ENCODE peak calls at places on chromosomes 2 and 18, in six cellular contexts. One of them, this sample, is unnamed.

GRCh38 chr2:72937356-72937669 is 20.0 kb downstream of the EMX1 start:
- DNase-seq in fibroblast of lung: no peak
- DNase-seq in SK-N-SH: peak; percentile 65
- DNase-seq in endothelial cell of umbilical vein: no peak
- DNase-seq in GM23248: no peak
- DNase-seq in HCT116: no peak
- DNase-seq in this sample: no peak

GRCh38 chr2:187174582-187174981 is 273.5 kb downstream of the CALCRL start:
- DNase-seq in fibroblast of lung: no peak
- DNase-seq in SK-N-SH: peak; percentile 5
- DNase-seq in endothelial cell of umbilical vein: no peak
- DNase-seq in GM23248: peak; percentile 3
- DNase-seq in HCT116: no peak
- DNase-seq in this sample: no peak

GRCh38 chr18:63979409-63979908 is 9.6 kb downstream of the SERPINB8 start:
- DNase-seq in fibroblast of lung: peak; percentile 76
- DNase-seq in SK-N-SH: peak; percentile 64
- DNase-seq in endothelial cell of umbilical vein: peak; percentile 73
- DNase-seq in GM23248: peak; percentile 81
- DNase-seq in HCT116: peak; percentile 41
- DNase-seq in this sample: peak; percentile 81

GRCh38 chr2:191666733-191667132 is 11.2 kb upstream of the NABP1 start:
- DNase-seq in fibroblast of lung: no peak
- DNase-seq in SK-N-SH: no peak
- DNase-seq in endothelial cell of umbilical vein: no peak
- DNase-seq in GM23248: peak; percentile 40
- DNase-seq in HCT116: no peak
- DNase-seq in this sample: no peak

GRCh38 chr2:214810670-214811069 is 1.2 kb upstream of the BARD1 start:
- DNase-seq in fibroblast of lung: peak; percentile 5
- DNase-seq in SK-N-SH: no peak
- DNase-seq in endothelial cell of umbilical vein: peak; percentile 3
- DNase-seq in GM23248: peak; percentile 46
- DNase-seq in HCT116: no peak
- DNase-seq in this sample: peak; percentile 18

GRCh38 chr2:53740170-53740569 is 27.4 kb upstream of the CHAC2 start:
- DNase-seq in fibroblast of lung: peak; percentile 66
- DNase-seq in SK-N-SH: peak; percentile 9
- DNase-seq in endothelial cell of umbilical vein: peak; percentile 42
- DNase-seq in GM23248: peak; percentile 49
- DNase-seq in HCT116: peak; percentile 1
- DNase-seq in this sample: peak; percentile 19

GRCh38 chr2:25286025-25286400 is 55.7 kb downstream of the DNMT3A start:
- DNase-seq in fibroblast of lung: no peak
- DNase-seq in SK-N-SH: peak; percentile 79
- DNase-seq in endothelial cell of umbilical vein: peak; percentile 28
- DNase-seq in GM23248: no peak
- DNase-seq in HCT116: no peak
- DNase-seq in this sample: no peak

GRCh38 chr2:64137567-64137966 is 6.7 kb downstream of the PELI1 start:
- DNase-seq in fibroblast of lung: peak; percentile 32
- DNase-seq in SK-N-SH: no peak
- DNase-seq in endothelial cell of umbilical vein: peak; percentile 76
- DNase-seq in GM23248: no peak
- DNase-seq in HCT116: no peak
- DNase-seq in this sample: no peak

GRCh38 chr2:67877281-67877680 is 185.5 kb downstream of the C1D start:
- DNase-seq in fibroblast of lung: no peak
- DNase-seq in SK-N-SH: peak; percentile 36
- DNase-seq in endothelial cell of umbilical vein: no peak
- DNase-seq in GM23248: no peak
- DNase-seq in HCT116: no peak
- DNase-seq in this sample: no peak

GRCh38 chr18:49730951-49731391 is 82.4 kb downstream of the ACAA2 start:
- DNase-seq in fibroblast of lung: no peak
- DNase-seq in SK-N-SH: no peak
- DNase-seq in endothelial cell of umbilical vein: no peak
- DNase-seq in GM23248: no peak
- DNase-seq in HCT116: no peak
- DNase-seq in this sample: peak; percentile 63

GRCh38 chr2:98828793-98829371 is 98.0 kb upstream of the MGAT4A start:
- DNase-seq in fibroblast of lung: no peak
- DNase-seq in SK-N-SH: no peak
- DNase-seq in endothelial cell of umbilical vein: no peak
- DNase-seq in GM23248: no peak
- DNase-seq in HCT116: no peak
- DNase-seq in this sample: no peak

GRCh38 chr18:27226556-27227075 is 41.5 kb upstream of the CHST9 start:
- DNase-seq in fibroblast of lung: no peak
- DNase-seq in SK-N-SH: no peak
- DNase-seq in endothelial cell of umbilical vein: no peak
- DNase-seq in GM23248: no peak
- DNase-seq in HCT116: no peak
- DNase-seq in this sample: no peak

GRCh38 chr18:46104128-46104911 is at the start of gene HAUS1:
- DNase-seq in fibroblast of lung: peak; percentile 74
- DNase-seq in SK-N-SH: peak; percentile 96
- DNase-seq in endothelial cell of umbilical vein: peak; percentile 88
- DNase-seq in GM23248: peak; percentile 88
- DNase-seq in HCT116: peak; percentile 75
- DNase-seq in this sample: peak; percentile 95

GRCh38 chr2:124323321-124323720 is 298.2 kb downstream of the CNTNAP5 start:
- DNase-seq in fibroblast of lung: peak; percentile 6
- DNase-seq in SK-N-SH: no peak
- DNase-seq in endothelial cell of umbilical vein: no peak
- DNase-seq in GM23248: peak; percentile 1
- DNase-seq in HCT116: no peak
- DNase-seq in this sample: peak; percentile 56

GRCh38 chr2:207048421-207048820 is 109.1 kb downstream of the CPO start:
- DNase-seq in fibroblast of lung: no peak
- DNase-seq in SK-N-SH: no peak
- DNase-seq in endothelial cell of umbilical vein: no peak
- DNase-seq in GM23248: no peak
- DNase-seq in HCT116: no peak
- DNase-seq in this sample: no peak

GRCh38 chr2:240850026-240850425 is 18.6 kb upstream of the AGXT start:
- DNase-seq in fibroblast of lung: no peak
- DNase-seq in SK-N-SH: no peak
- DNase-seq in endothelial cell of umbilical vein: no peak
- DNase-seq in GM23248: no peak
- DNase-seq in HCT116: no peak
- DNase-seq in this sample: no peak

GRCh38 chr2:10239561-10239967 is 63.1 kb upstream of the HPCAL1 start:
- DNase-seq in fibroblast of lung: no peak
- DNase-seq in SK-N-SH: no peak
- DNase-seq in endothelial cell of umbilical vein: no peak
- DNase-seq in GM23248: no peak
- DNase-seq in HCT116: no peak
- DNase-seq in this sample: no peak

GRCh38 chr18:56748698-56749268 is 97.6 kb downstream of the WDR7 start:
- DNase-seq in fibroblast of lung: peak; percentile 66
- DNase-seq in SK-N-SH: peak; percentile 43
- DNase-seq in endothelial cell of umbilical vein: peak; percentile 60
- DNase-seq in GM23248: peak; percentile 61
- DNase-seq in HCT116: peak; percentile 12
- DNase-seq in this sample: peak; percentile 61

GRCh38 chr2:219308142-219309093 is 783 bp downstream of the PTPRN start:
- DNase-seq in fibroblast of lung: peak; percentile 82
- DNase-seq in SK-N-SH: peak; percentile 84
- DNase-seq in endothelial cell of umbilical vein: peak; percentile 38
- DNase-seq in GM23248: peak; percentile 82
- DNase-seq in HCT116: peak; percentile 29
- DNase-seq in this sample: peak; percentile 88

GRCh38 chr18:45896991-45897390 is 70.1 kb downstream of the EPG5 start:
- DNase-seq in fibroblast of lung: no peak
- DNase-seq in SK-N-SH: no peak
- DNase-seq in endothelial cell of umbilical vein: no peak
- DNase-seq in GM23248: no peak
- DNase-seq in HCT116: no peak
- DNase-seq in this sample: peak; percentile 15

GRCh38 chr2:144515694-144516416 is 4.1 kb downstream of the ZEB2 start:
- DNase-seq in fibroblast of lung: peak; percentile 75
- DNase-seq in SK-N-SH: peak; percentile 76
- DNase-seq in endothelial cell of umbilical vein: peak; percentile 64
- DNase-seq in GM23248: peak; percentile 76
- DNase-seq in HCT116: no peak
- DNase-seq in this sample: peak; percentile 43

GRCh38 chr2:241531161-241531722 is 22.9 kb upstream of the STK25 start:
- DNase-seq in fibroblast of lung: no peak
- DNase-seq in SK-N-SH: no peak
- DNase-seq in endothelial cell of umbilical vein: no peak
- DNase-seq in GM23248: no peak
- DNase-seq in HCT116: no peak
- DNase-seq in this sample: no peak

GRCh38 chr18:28365406-28365805 is 188.5 kb upstream of the CDH2 start:
- DNase-seq in fibroblast of lung: no peak
- DNase-seq in SK-N-SH: no peak
- DNase-seq in endothelial cell of umbilical vein: peak; percentile 40
- DNase-seq in GM23248: peak; percentile 46
- DNase-seq in HCT116: no peak
- DNase-seq in this sample: peak; percentile 22

GRCh38 chr2:121513597-121514333 is 16.9 kb upstream of the RNU4ATAC start:
- DNase-seq in fibroblast of lung: no peak
- DNase-seq in SK-N-SH: no peak
- DNase-seq in endothelial cell of umbilical vein: no peak
- DNase-seq in GM23248: no peak
- DNase-seq in HCT116: no peak
- DNase-seq in this sample: no peak

GRCh38 chr2:26002617-26003310 is 20.5 kb upstream of the KIF3C start:
- DNase-seq in fibroblast of lung: no peak
- DNase-seq in SK-N-SH: no peak
- DNase-seq in endothelial cell of umbilical vein: no peak
- DNase-seq in GM23248: no peak
- DNase-seq in HCT116: no peak
- DNase-seq in this sample: no peak

GRCh38 chr2:158473719-158474392 is 17.1 kb downstream of the PKP4 start:
- DNase-seq in fibroblast of lung: no peak
- DNase-seq in SK-N-SH: no peak
- DNase-seq in endothelial cell of umbilical vein: no peak
- DNase-seq in GM23248: no peak
- DNase-seq in HCT116: no peak
- DNase-seq in this sample: no peak

GRCh38 chr2:217947341-217948316 is 55.2 kb downstream of the TNS1 start:
- DNase-seq in fibroblast of lung: no peak
- DNase-seq in SK-N-SH: no peak
- DNase-seq in endothelial cell of umbilical vein: no peak
- DNase-seq in GM23248: no peak
- DNase-seq in HCT116: peak; percentile 8
- DNase-seq in this sample: no peak

GRCh38 chr18:38174594-38174993 is 609.0 kb upstream of the CELF4 start:
- DNase-seq in fibroblast of lung: no peak
- DNase-seq in SK-N-SH: no peak
- DNase-seq in endothelial cell of umbilical vein: no peak
- DNase-seq in GM23248: no peak
- DNase-seq in HCT116: no peak
- DNase-seq in this sample: peak; percentile 9

GRCh38 chr18:79523738-79524180 is 128.0 kb downstream of the NFATC1 start:
- DNase-seq in fibroblast of lung: no peak
- DNase-seq in SK-N-SH: no peak
- DNase-seq in endothelial cell of umbilical vein: no peak
- DNase-seq in GM23248: no peak
- DNase-seq in HCT116: no peak
- DNase-seq in this sample: no peak

GRCh38 chr2:60499651-60500300 is 53.7 kb downstream of the BCL11A start:
- DNase-seq in fibroblast of lung: no peak
- DNase-seq in SK-N-SH: no peak
- DNase-seq in endothelial cell of umbilical vein: no peak
- DNase-seq in GM23248: no peak
- DNase-seq in HCT116: no peak
- DNase-seq in this sample: no peak

DNA sequence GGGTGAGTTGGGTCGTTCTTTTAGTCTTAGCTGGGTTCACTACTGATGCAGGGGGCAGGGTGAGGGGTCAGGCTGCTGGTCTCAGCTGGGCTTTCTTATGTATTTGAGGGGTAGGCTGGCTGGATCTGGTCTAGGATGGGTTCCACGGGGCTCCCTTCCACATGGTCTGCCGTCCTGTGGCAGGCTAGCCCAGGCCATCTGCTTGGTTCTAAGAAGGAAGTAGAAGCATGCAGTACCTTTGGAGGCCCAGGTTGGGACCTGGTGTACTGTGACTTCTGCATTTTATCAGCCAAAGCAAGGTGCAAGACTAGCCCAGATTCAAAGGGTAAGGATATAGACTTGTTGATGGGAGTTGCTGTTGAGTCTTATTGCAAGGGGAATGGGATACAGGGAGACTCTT is 35.5 kb upstream of the MGAT5 start:
- DNase-seq in fibroblast of lung: no peak
- DNase-seq in SK-N-SH: no peak
- DNase-seq in endothelial cell of umbilical vein: no peak
- DNase-seq in GM23248: no peak
- DNase-seq in HCT116: no peak
- DNase-seq in this sample: no peak
- H3K79me2 ChIP-seq in fibroblast of lung: peaks cover 26% of the 10 kb centered on the region
- H3K79me2 ChIP-seq in SK-N-SH: peaks cover 3% of the 10 kb centered on the region
- H3K79me2 ChIP-seq in endothelial cell of umbilical vein: peaks cover 9% of the 10 kb centered on the region
- H3K79me2 ChIP-seq in GM23248: peaks cover 25% of the 10 kb centered on the region
- H3K79me2 ChIP-seq in HCT116: no peaks in the 10 kb centered on the region
- H3K79me2 ChIP-seq in this sample: peaks cover 60% of the 10 kb centered on the region

DNA sequence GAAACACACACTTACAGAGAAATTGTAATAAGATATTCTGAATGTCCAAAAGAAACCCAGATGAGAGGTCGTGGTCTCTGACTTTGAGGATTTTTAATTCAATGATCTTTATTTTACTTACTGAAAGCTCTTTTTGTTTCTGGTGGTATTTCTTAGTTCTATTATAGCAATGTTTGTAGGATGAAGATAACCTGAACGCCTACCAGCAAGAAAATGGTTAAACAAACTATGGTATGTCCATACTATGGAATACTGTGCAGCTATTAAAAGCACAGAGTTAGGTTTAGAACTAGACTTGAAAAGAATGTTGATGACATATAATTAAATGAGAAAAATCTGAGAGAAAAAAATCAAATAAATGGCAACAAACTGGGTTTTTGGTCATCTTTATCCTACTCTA is 60.3 kb downstream of the LPIN2 start:
- DNase-seq in fibroblast of lung: no peak
- DNase-seq in SK-N-SH: no peak
- DNase-seq in endothelial cell of umbilical vein: no peak
- DNase-seq in GM23248: no peak
- DNase-seq in HCT116: no peak
- DNase-seq in this sample: no peak
- H3K79me2 ChIP-seq in fibroblast of lung: peaks cover 4% of the 10 kb centered on the region
- H3K79me2 ChIP-seq in SK-N-SH: no peaks in the 10 kb centered on the region
- H3K79me2 ChIP-seq in endothelial cell of umbilical vein: peaks cover 12% of the 10 kb centered on the region
- H3K79me2 ChIP-seq in GM23248: peaks cover 23% of the 10 kb centered on the region
- H3K79me2 ChIP-seq in HCT116: no peaks in the 10 kb centered on the region
- H3K79me2 ChIP-seq in this sample: peaks cover 14% of the 10 kb centered on the region

GRCh38 chr2:23916727-23917458 is 10.0 kb downstream of the ATAD2B start:
- DNase-seq in fibroblast of lung: no peak
- DNase-seq in SK-N-SH: peak; percentile 39
- DNase-seq in endothelial cell of umbilical vein: no peak
- DNase-seq in GM23248: no peak
- DNase-seq in HCT116: no peak
- DNase-seq in this sample: no peak
- H3K79me2 ChIP-seq in fibroblast of lung: peaks cover 36% of the 10 kb centered on the region
- H3K79me2 ChIP-seq in SK-N-SH: peaks cover 95% of the 10 kb centered on the region
- H3K79me2 ChIP-seq in endothelial cell of umbilical vein: peaks cover 69% of the 10 kb centered on the region
- H3K79me2 ChIP-seq in GM23248: peaks cover 99% of the 10 kb centered on the region
- H3K79me2 ChIP-seq in HCT116: peaks cover 70% of the 10 kb centered on the region
- H3K79me2 ChIP-seq in this sample: peaks cover 100% of the 10 kb centered on the region

GRCh38 chr2:229160180-229160579 is 110.9 kb downstream of the PID1 start:
- DNase-seq in fibroblast of lung: no peak
- DNase-seq in SK-N-SH: no peak
- DNase-seq in endothelial cell of umbilical vein: no peak
- DNase-seq in GM23248: no peak
- DNase-seq in HCT116: no peak
- DNase-seq in this sample: peak; percentile 52
- H3K79me2 ChIP-seq in fibroblast of lung: no peaks in the 10 kb centered on the region
- H3K79me2 ChIP-seq in SK-N-SH: no peaks in the 10 kb centered on the region
- H3K79me2 ChIP-seq in endothelial cell of umbilical vein: no peaks in the 10 kb centered on the region
- H3K79me2 ChIP-seq in GM23248: no peaks in the 10 kb centered on the region
- H3K79me2 ChIP-seq in HCT116: no peaks in the 10 kb centered on the region
- H3K79me2 ChIP-seq in this sample: peaks cover 13% of the 10 kb centered on the region

This sample was measured in hepatocyte.